ENCODE peak calls at places on chromosomes 7 and 10, in six cellular contexts. One of them, this sample, is unnamed.

GRCh38 chr10:97774811-97775294 is 3.1 kb upstream of the SFRP5 start:
- DNase-seq in GM13977: no peak
- DNase-seq in HCT116: no peak
- DNase-seq in kidney tubule cell: no peak
- DNase-seq in AG09309: no peak
- DNase-seq in astrocyte of the spinal cord: no peak
- DNase-seq in this sample: no peak

GRCh38 chr10:23263441-23264164 is 71.5 kb downstream of the PTF1A start:
- DNase-seq in GM13977: no peak
- DNase-seq in HCT116: no peak
- DNase-seq in kidney tubule cell: no peak
- DNase-seq in AG09309: no peak
- DNase-seq in astrocyte of the spinal cord: no peak
- DNase-seq in this sample: no peak

GRCh38 chr7:86158111-86158510 is 485.6 kb upstream of the GRM3 start:
- DNase-seq in GM13977: no peak
- DNase-seq in HCT116: no peak
- DNase-seq in kidney tubule cell: no peak
- DNase-seq in AG09309: no peak
- DNase-seq in astrocyte of the spinal cord: no peak
- DNase-seq in this sample: no peak

GRCh38 chr10:71966046-71967004 is 2.1 kb downstream of the CHST3 start:
- DNase-seq in GM13977: no peak
- DNase-seq in HCT116: no peak
- DNase-seq in kidney tubule cell: peak; percentile 89
- DNase-seq in AG09309: no peak
- DNase-seq in astrocyte of the spinal cord: no peak
- DNase-seq in this sample: no peak

GRCh38 chr10:72525277-72525676 is 100.6 kb downstream of the MICU1 start:
- DNase-seq in GM13977: no peak
- DNase-seq in HCT116: no peak
- DNase-seq in kidney tubule cell: peak; percentile 74
- DNase-seq in AG09309: no peak
- DNase-seq in astrocyte of the spinal cord: no peak
- DNase-seq in this sample: no peak

GRCh38 chr7:36661135-36661840 is 63.0 kb downstream of the AOAH start:
- DNase-seq in GM13977: no peak
- DNase-seq in HCT116: peak; percentile 84
- DNase-seq in kidney tubule cell: peak; percentile 93
- DNase-seq in AG09309: no peak
- DNase-seq in astrocyte of the spinal cord: no peak
- DNase-seq in this sample: no peak

GRCh38 chr7:45892407-45893035 is 4.2 kb downstream of the IGFBP1 start:
- DNase-seq in GM13977: no peak
- DNase-seq in HCT116: no peak
- DNase-seq in kidney tubule cell: no peak
- DNase-seq in AG09309: no peak
- DNase-seq in astrocyte of the spinal cord: no peak
- DNase-seq in this sample: no peak

GRCh38 chr10:6346621-6347020 is 143.9 kb downstream of the PFKFB3 start:
- DNase-seq in GM13977: no peak
- DNase-seq in HCT116: no peak
- DNase-seq in kidney tubule cell: peak; percentile 19
- DNase-seq in AG09309: no peak
- DNase-seq in astrocyte of the spinal cord: no peak
- DNase-seq in this sample: no peak

GRCh38 chr10:31871266-31871887 is 57.3 kb downstream of the ARHGAP12 start:
- DNase-seq in GM13977: no peak
- DNase-seq in HCT116: no peak
- DNase-seq in kidney tubule cell: no peak
- DNase-seq in AG09309: no peak
- DNase-seq in astrocyte of the spinal cord: no peak
- DNase-seq in this sample: no peak

GRCh38 chr10:17548162-17548561 is 69.0 kb downstream of the HACD1 start:
- DNase-seq in GM13977: no peak
- DNase-seq in HCT116: no peak
- DNase-seq in kidney tubule cell: no peak
- DNase-seq in AG09309: no peak
- DNase-seq in astrocyte of the spinal cord: peak; percentile 26
- DNase-seq in this sample: no peak

GRCh38 chr10:47318706-47319105 is 3.5 kb upstream of the GDF2 start:
- DNase-seq in GM13977: no peak
- DNase-seq in HCT116: peak; percentile 39
- DNase-seq in kidney tubule cell: no peak
- DNase-seq in AG09309: no peak
- DNase-seq in astrocyte of the spinal cord: no peak
- DNase-seq in this sample: no peak

GRCh38 chr7:98483964-98484545 is 83.2 kb upstream of the BAIAP2L1 start:
- DNase-seq in GM13977: no peak
- DNase-seq in HCT116: no peak
- DNase-seq in kidney tubule cell: no peak
- DNase-seq in AG09309: no peak
- DNase-seq in astrocyte of the spinal cord: no peak
- DNase-seq in this sample: no peak

GRCh38 chr7:156438011-156438410 is 202.6 kb upstream of the RNF32 start:
- DNase-seq in GM13977: no peak
- DNase-seq in HCT116: no peak
- DNase-seq in kidney tubule cell: no peak
- DNase-seq in AG09309: no peak
- DNase-seq in astrocyte of the spinal cord: no peak
- DNase-seq in this sample: no peak

GRCh38 chr10:26437637-26438461 is at the start of gene APBB1IP:
- DNase-seq in GM13977: peak; percentile 66
- DNase-seq in HCT116: no peak
- DNase-seq in kidney tubule cell: peak; percentile 54
- DNase-seq in AG09309: peak; percentile 53
- DNase-seq in astrocyte of the spinal cord: no peak
- DNase-seq in this sample: no peak

GRCh38 chr7:77536017-77536412 is 1.1 kb upstream of the PTPN12 start:
- DNase-seq in GM13977: no peak
- DNase-seq in HCT116: no peak
- DNase-seq in kidney tubule cell: no peak
- DNase-seq in AG09309: no peak
- DNase-seq in astrocyte of the spinal cord: no peak
- DNase-seq in this sample: no peak

GRCh38 chr10:75347211-75347610 is 54.4 kb downstream of the ZNF503 start:
- DNase-seq in GM13977: no peak
- DNase-seq in HCT116: no peak
- DNase-seq in kidney tubule cell: peak; percentile 82
- DNase-seq in AG09309: no peak
- DNase-seq in astrocyte of the spinal cord: no peak
- DNase-seq in this sample: no peak

GRCh38 chr7:47501406-47501805 is 80.5 kb downstream of the TNS3 start:
- DNase-seq in GM13977: no peak
- DNase-seq in HCT116: no peak
- DNase-seq in kidney tubule cell: peak; percentile 62
- DNase-seq in AG09309: no peak
- DNase-seq in astrocyte of the spinal cord: peak; percentile 91
- DNase-seq in this sample: peak; percentile 51

GRCh38 chr7:47940482-47941001 is 7.7 kb downstream of the PKD1L1 start:
- DNase-seq in GM13977: no peak
- DNase-seq in HCT116: no peak
- DNase-seq in kidney tubule cell: peak; percentile 11
- DNase-seq in AG09309: no peak
- DNase-seq in astrocyte of the spinal cord: peak; percentile 37
- DNase-seq in this sample: no peak

This sample was measured in amniotic stem cell.